ENCODE peak calls at places on chromosomes 5 and 9, in seven cellular contexts. One of them, this sample, is unnamed.

GRCh38 chr9:14326264-14326826 is 12.4 kb upstream of the NFIB start:
- DNase-seq in HL-60: no peak
- DNase-seq in nephron progenitor cell: no peak
- DNase-seq in type B pancreatic cell: no peak
- DNase-seq in AG04450: no peak
- DNase-seq in astrocyte of the spinal cord: peak; percentile 86
- DNase-seq in endodermal cell: no peak
- DNase-seq in this sample: no peak

GRCh38 chr9:107488400-107489143 is 997 bp downstream of the KLF4 start:
- DNase-seq in HL-60: peak; percentile 50
- DNase-seq in nephron progenitor cell: peak; percentile 59
- DNase-seq in type B pancreatic cell: peak; percentile 75
- DNase-seq in AG04450: no peak
- DNase-seq in astrocyte of the spinal cord: peak; percentile 28
- DNase-seq in endodermal cell: peak; percentile 82
- DNase-seq in this sample: peak; percentile 89

GRCh38 chr9:20513126-20513913 is 109.0 kb downstream of the MLLT3 start:
- DNase-seq in HL-60: no peak
- DNase-seq in nephron progenitor cell: no peak
- DNase-seq in type B pancreatic cell: no peak
- DNase-seq in AG04450: no peak
- DNase-seq in astrocyte of the spinal cord: no peak
- DNase-seq in endodermal cell: no peak
- DNase-seq in this sample: no peak

GRCh38 chr5:6829150-6829784 is 116.0 kb downstream of the TENT4A start:
- DNase-seq in HL-60: no peak
- DNase-seq in nephron progenitor cell: no peak
- DNase-seq in type B pancreatic cell: no peak
- DNase-seq in AG04450: no peak
- DNase-seq in astrocyte of the spinal cord: no peak
- DNase-seq in endodermal cell: no peak
- DNase-seq in this sample: peak; percentile 46

GRCh38 chr9:114624656-114625055 is 13.6 kb downstream of the TMEM268 start:
- DNase-seq in HL-60: no peak
- DNase-seq in nephron progenitor cell: no peak
- DNase-seq in type B pancreatic cell: no peak
- DNase-seq in AG04450: no peak
- DNase-seq in astrocyte of the spinal cord: no peak
- DNase-seq in endodermal cell: no peak
- DNase-seq in this sample: no peak

GRCh38 chr9:13778486-13779110 is 499.1 kb upstream of the MPDZ start:
- DNase-seq in HL-60: no peak
- DNase-seq in nephron progenitor cell: no peak
- DNase-seq in type B pancreatic cell: no peak
- DNase-seq in AG04450: no peak
- DNase-seq in astrocyte of the spinal cord: peak; percentile 52
- DNase-seq in endodermal cell: no peak
- DNase-seq in this sample: no peak

GRCh38 chr5:62374090-62374489 is 29.6 kb downstream of the DIMT1 start:
- DNase-seq in HL-60: no peak
- DNase-seq in nephron progenitor cell: no peak
- DNase-seq in type B pancreatic cell: no peak
- DNase-seq in AG04450: no peak
- DNase-seq in astrocyte of the spinal cord: no peak
- DNase-seq in endodermal cell: no peak
- DNase-seq in this sample: no peak

GRCh38 chr5:17275279-17276158 is 58.1 kb downstream of the BASP1 start:
- DNase-seq in HL-60: no peak
- DNase-seq in nephron progenitor cell: no peak
- DNase-seq in type B pancreatic cell: no peak
- DNase-seq in AG04450: no peak
- DNase-seq in astrocyte of the spinal cord: no peak
- DNase-seq in endodermal cell: no peak
- DNase-seq in this sample: no peak

GRCh38 chr5:16461782-16462181 is 3.8 kb downstream of the ZNF622 start:
- DNase-seq in HL-60: no peak
- DNase-seq in nephron progenitor cell: no peak
- DNase-seq in type B pancreatic cell: no peak
- DNase-seq in AG04450: peak; percentile 91
- DNase-seq in astrocyte of the spinal cord: peak; percentile 71
- DNase-seq in endodermal cell: no peak
- DNase-seq in this sample: no peak

GRCh38 chr5:147512640-147513334 is 2.9 kb upstream of the DPYSL3 start:
- DNase-seq in HL-60: no peak
- DNase-seq in nephron progenitor cell: no peak
- DNase-seq in type B pancreatic cell: no peak
- DNase-seq in AG04450: no peak
- DNase-seq in astrocyte of the spinal cord: no peak
- DNase-seq in endodermal cell: no peak
- DNase-seq in this sample: no peak

GRCh38 chr9:33698267-33698666 is 97.1 kb upstream of the PRSS3 start:
- DNase-seq in HL-60: no peak
- DNase-seq in nephron progenitor cell: no peak
- DNase-seq in type B pancreatic cell: no peak
- DNase-seq in AG04450: no peak
- DNase-seq in astrocyte of the spinal cord: no peak
- DNase-seq in endodermal cell: no peak
- DNase-seq in this sample: no peak

GRCh38 chr9:93090091-93090655 is 5.8 kb upstream of the CARD19 start:
- DNase-seq in HL-60: no peak
- DNase-seq in nephron progenitor cell: no peak
- DNase-seq in type B pancreatic cell: no peak
- DNase-seq in AG04450: no peak
- DNase-seq in astrocyte of the spinal cord: no peak
- DNase-seq in endodermal cell: peak; percentile 20
- DNase-seq in this sample: peak; percentile 23

GRCh38 chr9:27528278-27528885 is 1.2 kb downstream of the MOB3B start:
- DNase-seq in HL-60: no peak
- DNase-seq in nephron progenitor cell: peak; percentile 76
- DNase-seq in type B pancreatic cell: peak; percentile 86
- DNase-seq in AG04450: no peak
- DNase-seq in astrocyte of the spinal cord: peak; percentile 66
- DNase-seq in endodermal cell: peak; percentile 94
- DNase-seq in this sample: peak; percentile 85

GRCh38 chr5:74063821-74064598 is 438.0 kb downstream of the ARHGEF28 start:
- DNase-seq in HL-60: no peak
- DNase-seq in nephron progenitor cell: no peak
- DNase-seq in type B pancreatic cell: no peak
- DNase-seq in AG04450: peak; percentile 26
- DNase-seq in astrocyte of the spinal cord: peak; percentile 77
- DNase-seq in endodermal cell: no peak
- DNase-seq in this sample: no peak

GRCh38 chr9:114958021-114958846 is 27.8 kb upstream of the TNFSF8 start:
- DNase-seq in HL-60: peak; percentile 95
- DNase-seq in nephron progenitor cell: no peak
- DNase-seq in type B pancreatic cell: no peak
- DNase-seq in AG04450: no peak
- DNase-seq in astrocyte of the spinal cord: no peak
- DNase-seq in endodermal cell: no peak
- DNase-seq in this sample: no peak

DNA sequence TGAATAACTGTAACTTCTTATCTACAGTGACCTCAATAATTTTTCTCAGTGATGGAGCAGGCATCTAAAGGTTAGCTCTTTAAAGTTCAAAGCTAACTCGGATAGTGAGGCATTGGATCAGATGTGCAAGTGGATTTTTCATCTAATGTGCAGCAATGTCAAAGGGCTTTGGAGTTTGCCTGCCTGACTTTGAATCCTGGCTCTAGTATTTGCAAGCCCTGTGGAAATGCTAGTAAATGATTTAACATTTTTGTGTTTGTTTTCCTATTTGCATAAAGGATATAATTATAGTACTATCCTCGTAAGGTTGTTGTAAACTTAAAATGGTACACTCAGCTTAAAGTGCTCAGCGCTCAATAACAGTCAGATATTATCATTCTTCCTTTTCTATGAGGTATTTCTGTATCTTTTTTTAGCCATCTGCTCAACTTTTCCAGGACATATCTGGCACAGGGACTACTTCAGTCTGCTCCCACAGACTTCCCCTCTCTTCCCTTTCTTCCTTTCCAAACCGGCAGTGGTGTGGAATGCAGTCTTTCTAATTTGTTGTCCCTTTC is 163.8 kb upstream of the ELL2 start:
- DNase-seq in HL-60: no peak
- DNase-seq in nephron progenitor cell: no peak
- DNase-seq in type B pancreatic cell: no peak
- DNase-seq in AG04450: no peak
- DNase-seq in astrocyte of the spinal cord: no peak
- DNase-seq in endodermal cell: no peak
- DNase-seq in this sample: no peak
- TF ChIP-seq CTCF in HL-60: no peak
- TF ChIP-seq CTCF in nephron progenitor cell: no peak
- TF ChIP-seq CTCF in type B pancreatic cell: no peak
- TF ChIP-seq CTCF in AG04450: no peak
- TF ChIP-seq CTCF in astrocyte of the spinal cord: no peak
- TF ChIP-seq CTCF in endodermal cell: no peak
- TF ChIP-seq CTCF in this sample: no peak

DNA sequence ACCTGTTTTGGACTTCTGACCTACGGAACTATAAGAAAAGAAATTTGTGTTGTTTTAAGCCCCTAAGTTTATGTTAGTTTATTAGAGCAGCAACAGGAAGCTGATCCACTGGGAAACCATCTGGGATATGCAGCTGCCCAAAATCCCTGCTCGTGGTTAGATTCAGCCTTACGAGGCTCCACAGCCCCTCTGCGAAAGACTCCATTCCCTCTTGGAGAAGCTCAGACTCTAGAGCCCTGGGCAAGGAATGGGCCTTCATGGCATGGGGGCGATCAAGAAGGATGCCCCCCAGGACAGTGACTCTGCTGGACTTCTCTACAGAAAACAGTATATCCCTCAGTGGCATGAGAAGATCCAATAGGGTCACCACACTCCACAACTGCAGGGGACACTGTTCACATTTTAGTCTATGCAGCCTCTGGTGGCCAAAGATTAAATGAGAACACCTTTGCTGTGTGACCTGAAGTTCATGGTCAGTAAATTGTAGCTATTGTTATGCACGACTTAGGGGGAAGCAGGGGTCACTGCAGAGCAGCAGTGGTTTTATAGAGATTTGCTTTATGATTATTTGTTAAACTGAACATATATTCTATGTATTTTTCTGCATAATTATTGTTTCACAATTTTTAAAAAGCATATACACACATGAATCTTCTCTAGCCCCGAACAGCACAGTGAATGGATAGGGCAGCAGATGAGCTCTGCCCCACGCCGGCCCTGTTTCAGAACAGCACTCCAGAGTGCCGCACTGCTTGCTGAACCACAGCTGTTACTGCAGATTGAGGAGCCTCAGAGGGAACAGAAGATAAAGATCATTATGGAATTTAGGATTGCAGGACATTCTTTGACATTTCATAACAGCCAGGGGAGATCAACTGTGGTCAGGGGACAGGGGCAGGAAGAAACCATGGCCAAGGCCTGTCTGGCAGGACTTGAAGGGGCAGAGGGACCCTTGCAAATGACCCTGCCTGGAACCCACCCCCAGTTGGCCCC is 20.9 kb downstream of the IRF1 start:
- DNase-seq in HL-60: no peak
- DNase-seq in nephron progenitor cell: no peak
- DNase-seq in type B pancreatic cell: no peak
- DNase-seq in AG04450: no peak
- DNase-seq in astrocyte of the spinal cord: no peak
- DNase-seq in endodermal cell: no peak
- DNase-seq in this sample: no peak
- TF ChIP-seq CTCF in HL-60: no peak
- TF ChIP-seq CTCF in nephron progenitor cell: no peak
- TF ChIP-seq CTCF in type B pancreatic cell: no peak
- TF ChIP-seq CTCF in AG04450: peak; percentile 13
- TF ChIP-seq CTCF in astrocyte of the spinal cord: no peak
- TF ChIP-seq CTCF in endodermal cell: peak; percentile 22
- TF ChIP-seq CTCF in this sample: no peak

GRCh38 chr5:171405615-171406014 is 13.8 kb upstream of the FGF18 start:
- DNase-seq in HL-60: no peak
- DNase-seq in nephron progenitor cell: no peak
- DNase-seq in type B pancreatic cell: no peak
- DNase-seq in AG04450: no peak
- DNase-seq in astrocyte of the spinal cord: no peak
- DNase-seq in endodermal cell: no peak
- DNase-seq in this sample: no peak
- TF ChIP-seq CTCF in HL-60: peak; percentile 14
- TF ChIP-seq CTCF in nephron progenitor cell: peak; percentile 19
- TF ChIP-seq CTCF in type B pancreatic cell: peak; percentile 66
- TF ChIP-seq CTCF in AG04450: peak; percentile 51
- TF ChIP-seq CTCF in astrocyte of the spinal cord: peak; percentile 45
- TF ChIP-seq CTCF in endodermal cell: peak; percentile 68
- TF ChIP-seq CTCF in this sample: peak; percentile 53

DNA sequence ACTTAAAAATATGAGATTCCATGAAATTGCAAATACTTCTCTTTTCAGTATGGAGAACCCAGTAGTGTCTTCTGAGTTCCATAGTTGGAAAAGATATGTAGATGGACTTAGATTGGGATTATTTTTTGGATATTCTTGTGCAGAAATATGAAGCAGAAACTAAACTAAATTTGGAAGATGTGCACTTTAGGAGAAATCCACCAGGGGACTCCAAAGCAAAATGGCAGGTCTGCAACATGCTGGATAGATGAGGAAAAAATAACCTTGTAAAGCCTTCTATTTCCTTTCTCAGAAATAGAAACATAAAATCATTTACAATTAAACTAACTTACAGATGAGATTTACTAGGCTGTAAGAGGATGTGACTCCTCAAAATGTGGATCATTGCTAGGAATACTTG is 49.2 kb upstream of the MINAR2 start:
- DNase-seq in HL-60: no peak
- DNase-seq in nephron progenitor cell: no peak
- DNase-seq in type B pancreatic cell: no peak
- DNase-seq in AG04450: no peak
- DNase-seq in astrocyte of the spinal cord: no peak
- DNase-seq in endodermal cell: no peak
- DNase-seq in this sample: no peak
- TF ChIP-seq CTCF in HL-60: no peak
- TF ChIP-seq CTCF in nephron progenitor cell: no peak
- TF ChIP-seq CTCF in type B pancreatic cell: peak; percentile 45
- TF ChIP-seq CTCF in AG04450: peak; percentile 23
- TF ChIP-seq CTCF in astrocyte of the spinal cord: peak; percentile 32
- TF ChIP-seq CTCF in endodermal cell: peak; percentile 57
- TF ChIP-seq CTCF in this sample: peak; percentile 15

GRCh38 chr5:133381041-133381440 is 231.3 kb downstream of the FSTL4 start:
- DNase-seq in HL-60: no peak
- DNase-seq in nephron progenitor cell: no peak
- DNase-seq in type B pancreatic cell: no peak
- DNase-seq in AG04450: no peak
- DNase-seq in astrocyte of the spinal cord: no peak
- DNase-seq in endodermal cell: no peak
- DNase-seq in this sample: peak; percentile 19
- TF ChIP-seq CTCF in HL-60: no peak
- TF ChIP-seq CTCF in nephron progenitor cell: no peak
- TF ChIP-seq CTCF in type B pancreatic cell: no peak
- TF ChIP-seq CTCF in AG04450: no peak
- TF ChIP-seq CTCF in astrocyte of the spinal cord: no peak
- TF ChIP-seq CTCF in endodermal cell: no peak
- TF ChIP-seq CTCF in this sample: no peak